ENCODE peak calls at places on chromosomes 12 and 14, in six cellular contexts. H is tibial artery, I is spleen, M is sigmoid colon, Y is A549, E is gastrocnemius medialis. C is an unnamed sample. For H3K4me1, the result is how much of the 10 kb centered on the place peaks cover.

GRCh38 chr14:36402867-36403266 is 82.4 kb upstream of the MBIP start:
- DNase-seq in E (no peak), H (no peak), I (no peak), M (no peak), Y (no peak), C (no peak)

GRCh38 chr12:124512667-124513296 is 54.6 kb downstream of the NCOR2 start:
- DNase-seq in M (peak), E (peak), I (no peak), H (peak), Y (peak), C (peak)

GRCh38 chr12:104930388-104931326 is 27.4 kb downstream of the SLC41A2 start:
- DNase-seq in H (no peak), Y (no peak), M (no peak), E (no peak), I (no peak), C (no peak)

GRCh38 chr12:14167005-14167628 is 185.7 kb upstream of the GRIN2B start:
- DNase-seq in H (peak), I (no peak), M (no peak), E (no peak), Y (peak), C (no peak)

GRCh38 chr12:22334696-22335290 is at the start of gene ST8SIA1:
- DNase-seq in Y (peak), M (peak), E (peak), I (peak), H (peak), C (peak)

GRCh38 chr14:63940387-63940786 is 87.6 kb downstream of the SYNE2 start:
- DNase-seq in I (no peak), E (no peak), M (no peak), H (no peak), Y (no peak), C (no peak)

GRCh38 chr14:54148251-54148650 is 191.6 kb upstream of the BMP4 start:
- DNase-seq in H (no peak), I (no peak), M (no peak), E (no peak), Y (no peak), C (no peak)

GRCh38 chr12:45674583-45674982 is 54.9 kb upstream of the ARID2 start:
- DNase-seq in E (no peak), Y (no peak), M (peak), I (no peak), H (peak), C (peak)

GRCh38 chr14:72889366-72889765 is 4.5 kb downstream of the DPF3 start:
- DNase-seq in E (no peak), I (no peak), Y (no peak), H (no peak), M (no peak), C (no peak)

GRCh38 chr14:55477680-55478079 is 37.3 kb upstream of the TBPL2 start:
- DNase-seq in H (no peak), Y (no peak), I (no peak), M (no peak), E (no peak), C (no peak)

GRCh38 chr14:105473677-105474477 is 744 bp upstream of the CRIP2 start:
- DNase-seq in Y (peak), M (peak), H (peak), I (peak), E (peak), C (peak)

GRCh38 chr14:51367600-51367931 is 127.5 kb downstream of the TMX1 start:
- DNase-seq in I (no peak), H (no peak), M (no peak), E (no peak), Y (no peak), C (no peak)

GRCh38 chr12:117707861-117708260 is 260.9 kb downstream of the KSR2 start:
- DNase-seq in E (no peak), I (no peak), M (no peak), H (no peak), Y (no peak), C (no peak)

GRCh38 chr14:71704210-71704609 is 228.0 kb upstream of the RGS6 start:
- DNase-seq in M (no peak), E (no peak), I (no peak), H (no peak), Y (no peak), C (no peak)

GRCh38 chr14:65098586-65098985 is 3.7 kb downstream of the MAX start:
- DNase-seq in Y (no peak), I (no peak), M (no peak), H (no peak), E (no peak), C (no peak)

GRCh38 chr12:103626498-103626897 is 39.4 kb downstream of the STAB2 start:
- DNase-seq in H (peak), E (peak), M (peak), Y (peak), I (no peak), C (no peak)

GRCh38 chr14:76768201-76768656 is 7.0 kb downstream of the VASH1 start:
- DNase-seq in Y (no peak), M (no peak), H (peak), E (no peak), I (peak), C (peak)

GRCh38 chr14:100641274-100641860 is 54.1 kb upstream of the BEGAIN start:
- DNase-seq in E (no peak), M (no peak), Y (no peak), I (peak), H (no peak), C (no peak)

GRCh38 chr12:77042834-77043233 is 22.5 kb downstream of the E2F7 start:
- DNase-seq in I (no peak), Y (no peak), M (no peak), H (no peak), E (no peak), C (no peak)

GRCh38 chr12:97561321-97562230 is 99.0 kb downstream of the RMST start:
- DNase-seq in M (no peak), E (no peak), Y (no peak), H (no peak), I (no peak), C (no peak)

GRCh38 chr14:89673499-89674225 is 256.6 kb upstream of the FOXN3 start:
- DNase-seq in I (no peak), M (no peak), H (no peak), Y (no peak), E (no peak), C (no peak)

GRCh38 chr12:53071591-53072551 is 7.3 kb downstream of the SPRYD3 start:
- DNase-seq in M (peak), H (peak), Y (no peak), E (peak), I (no peak), C (peak)

GRCh38 chr14:79333198-79333546 is 878.1 kb downstream of the DIO2 start:
- DNase-seq in H (no peak), I (no peak), Y (no peak), E (no peak), M (no peak), C (no peak)

GRCh38 chr12:42180990-42181611 is 36.4 kb upstream of the GXYLT1 start:
- DNase-seq in Y (no peak), H (no peak), I (no peak), E (no peak), M (no peak), C (no peak)

GRCh38 chr12:96171905-96172304 is 22.3 kb upstream of the ELK3 start:
- DNase-seq in Y (no peak), H (no peak), I (no peak), M (no peak), E (no peak), C (no peak)

GRCh38 chr12:32151552-32151951 is 44.9 kb downstream of the BICD1 start:
- DNase-seq in Y (no peak), I (no peak), H (no peak), E (no peak), M (no peak), C (no peak)

GRCh38 chr12:117098361-117099217 is 627 bp downstream of the TESC start:
- DNase-seq in H (no peak), E (no peak), Y (peak), I (peak), M (peak), C (peak)

GRCh38 chr14:63650336-63650952 is 8.8 kb upstream of the WDR89 start:
- DNase-seq in H (no peak), M (no peak), Y (no peak), E (no peak), I (no peak), C (no peak)

GRCh38 chr14:92863281-92863680 is 59.7 kb upstream of the CHGA start:
- DNase-seq in M (no peak), I (no peak), E (no peak), Y (no peak), H (no peak), C (no peak)

GRCh38 chr12:120421701-120422100 is 16.2 kb upstream of the COX6A1 start:
- DNase-seq in M (no peak), H (no peak), I (no peak), Y (no peak), E (no peak), C (no peak)

GRCh38 chr12:48954781-48955501 is 2.3 kb downstream of the ARF3 start:
- DNase-seq in Y (no peak), M (no peak), I (no peak), E (no peak), H (no peak), C (no peak)

GRCh38 chr14:61321385-61322010 is at the start of gene PRKCH:
- DNase-seq in I (peak), M (peak), H (peak), Y (peak), E (peak), C (peak)

GRCh38 chr12:26833692-26834168 is 736 bp upstream of the ITPR2 start:
- DNase-seq in I (peak), H (no peak), M (peak), Y (no peak), E (no peak), C (peak)

GRCh38 chr12:31215521-31216232 is 110.3 kb downstream of the SINHCAF start:
- DNase-seq in M (peak), H (no peak), E (no peak), I (no peak), Y (no peak), C (peak)

GRCh38 chr12:65663097-65663496 is 161.2 kb upstream of the HMGA2 start:
- DNase-seq in M (no peak), E (no peak), Y (no peak), I (no peak), H (no peak), C (no peak)

DNA sequence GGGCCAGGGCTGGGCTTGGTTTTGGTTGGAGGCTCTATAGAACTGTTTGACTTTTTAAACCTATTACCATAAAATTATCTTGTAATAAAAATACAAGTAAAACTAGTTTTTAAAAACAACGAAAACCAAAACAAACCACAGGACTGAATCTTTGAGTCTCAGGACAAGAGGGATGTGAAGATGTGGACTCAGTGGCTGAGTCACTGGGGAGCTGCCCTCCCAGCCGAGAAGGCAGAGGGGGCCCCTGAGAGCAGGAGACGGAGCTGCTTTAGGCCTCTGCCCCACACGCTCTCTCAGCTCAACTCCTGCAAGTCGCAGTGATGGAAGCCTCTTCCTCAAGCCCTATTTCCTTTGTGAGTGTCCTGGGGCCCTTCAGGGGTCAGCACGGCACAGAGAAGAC is 59.0 kb downstream of the CDC42BPB start:
- DNase-seq in Y (no peak), M (no peak), E (no peak), H (no peak), I (no peak), C (no peak)
- TF ChIP-seq CTCF in Y (no peak), M (no peak), E (no peak), H (no peak), I (no peak), C (no peak)

DNA sequence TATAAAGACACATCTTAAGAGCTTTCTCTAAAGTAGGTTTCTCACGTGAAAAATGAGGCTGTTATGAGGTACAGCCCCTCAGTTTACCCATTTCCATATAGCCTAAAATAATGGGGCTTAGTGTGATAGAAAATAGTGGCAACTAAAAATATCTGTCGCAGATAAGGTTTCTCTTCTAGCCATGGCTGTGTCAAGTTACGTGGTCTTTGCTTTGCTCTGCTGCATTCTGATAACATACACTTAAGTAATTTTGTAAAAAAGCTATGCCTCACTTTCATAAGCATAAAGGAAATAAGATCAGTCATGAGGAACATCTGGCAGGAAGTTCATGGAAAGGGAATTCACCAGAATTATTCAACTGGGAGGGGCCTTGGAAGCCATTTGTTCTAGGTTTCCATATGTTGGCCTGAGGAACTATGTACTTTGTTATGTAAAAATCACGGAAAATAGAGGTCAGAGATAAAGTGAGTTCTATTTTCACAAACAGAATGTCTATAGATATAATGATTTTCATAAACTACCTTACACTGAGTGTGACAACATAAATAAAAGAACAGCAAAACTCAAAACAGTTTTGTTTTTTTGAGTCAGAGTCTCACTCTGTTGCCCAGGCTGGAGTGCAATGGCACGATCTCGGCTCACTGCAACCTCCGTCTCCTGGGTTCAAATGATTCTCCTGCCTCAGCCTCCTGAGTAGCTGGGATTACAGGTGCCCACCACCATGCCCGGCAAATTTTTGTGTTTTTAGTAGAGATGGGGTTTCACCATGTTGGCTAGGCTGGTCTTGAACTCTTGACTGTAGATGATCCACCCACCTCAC is 195.6 kb upstream of the KRR1 start:
- DNase-seq in I (no peak), H (no peak), M (no peak), Y (no peak), E (no peak), C (no peak)
- H3K27ac ChIP-seq in I (peak), H (no peak), M (peak), Y (peak), E (no peak), C (no peak)

DNA sequence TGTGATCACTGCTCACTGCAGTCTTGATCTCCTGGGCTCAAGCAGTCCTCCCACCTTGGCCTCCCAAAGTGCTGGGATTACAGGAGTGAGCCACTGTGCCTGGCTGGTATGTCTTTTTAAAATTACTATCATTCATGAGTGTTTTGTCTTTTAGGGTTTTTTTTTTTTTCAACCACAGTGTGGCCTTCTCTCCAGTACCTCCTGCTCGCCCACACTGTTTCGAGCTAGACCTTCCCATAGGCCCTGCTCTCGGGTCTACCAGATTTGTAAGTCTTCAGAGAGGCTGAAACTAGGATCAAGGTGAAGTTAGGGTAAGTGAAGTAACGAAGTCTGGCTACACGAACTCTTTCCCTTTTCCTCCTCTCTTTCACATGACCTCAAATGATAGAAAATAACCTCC is 1.5 kb downstream of the BIN2 start:
- DNase-seq in Y (no peak), H (no peak), I (no peak), E (no peak), M (no peak), C (no peak)
- H3K4me1 ChIP-seq in Y (under half), H (under half), I (under half), E (under half), M (under half), C (under half)

DNA sequence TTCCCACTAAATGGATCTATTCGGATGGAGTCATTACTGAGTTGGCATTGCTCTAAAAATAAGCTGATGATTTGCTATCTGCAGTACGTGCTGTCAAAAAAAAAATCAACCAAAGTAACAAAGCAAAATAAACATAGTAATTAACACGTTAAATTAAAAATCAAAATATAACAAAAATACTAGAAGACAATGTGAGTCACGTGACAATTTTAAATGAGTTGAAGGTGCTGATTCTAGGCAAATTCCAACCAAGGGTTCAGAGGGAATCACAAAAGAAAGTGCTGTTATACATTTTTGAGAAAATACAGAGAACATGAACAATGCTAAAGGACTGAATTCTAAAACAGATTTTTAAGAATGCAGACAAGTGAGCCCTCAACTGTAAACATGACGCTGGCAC is 45.2 kb upstream of the IFNG-AS1 start:
- DNase-seq in H (no peak), M (no peak), E (no peak), I (no peak), Y (no peak), C (no peak)
- TF ChIP-seq CTCF in H (no peak), M (no peak), E (no peak), I (no peak), Y (no peak), C (no peak)

DNA sequence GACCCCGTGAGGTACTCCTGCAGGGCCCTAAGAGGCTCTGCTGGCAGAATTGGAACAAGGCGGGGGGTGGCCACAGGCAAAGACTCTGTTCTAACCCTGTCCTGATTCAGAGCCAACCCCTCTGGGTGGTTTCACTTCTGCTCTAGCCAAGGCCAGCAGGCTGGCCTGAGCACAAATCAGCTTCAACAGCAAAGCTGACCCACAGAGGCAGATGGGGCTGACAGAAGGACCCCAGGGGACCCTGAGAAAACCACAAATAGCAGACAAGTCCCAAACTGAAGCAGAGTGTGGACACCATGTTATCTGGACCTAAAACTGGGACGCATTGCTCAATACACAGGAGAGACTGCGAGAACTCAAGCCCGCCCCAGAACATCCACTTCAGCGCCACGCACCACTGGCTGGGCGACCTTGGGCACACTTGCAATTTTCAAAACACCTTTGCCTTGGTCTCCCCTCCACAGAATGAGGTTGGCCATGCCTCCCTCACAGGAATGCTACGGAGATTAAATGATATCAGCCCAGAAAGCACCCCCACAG is 76.4 kb upstream of the DICER1 start:
- DNase-seq in I (peak), M (no peak), Y (no peak), H (peak), E (peak), C (no peak)
- H3K27ac ChIP-seq in I (no peak), M (no peak), Y (no peak), H (no peak), E (peak), C (peak)

GRCh38 chr14:39430762-39431415 is 1.3 kb downstream of the FBXO33 start:
- DNase-seq in I (peak), M (peak), Y (no peak), H (no peak), E (no peak), C (no peak)

GRCh38 chr14:39431416-39432178 is 636 bp downstream of the FBXO33 start:
- DNase-seq in H (peak), I (peak), Y (peak), E (peak), M (peak), C (peak)

GRCh38 chr14:39426605-39427004 is 5.6 kb downstream of the FBXO33 start:
- DNase-seq in Y (no peak), M (no peak), H (no peak), I (no peak), E (no peak), C (no peak)

GRCh38 chr14:39425947-39426346 is 6.3 kb downstream of the FBXO33 start:
- DNase-seq in M (no peak), H (no peak), E (no peak), I (no peak), Y (no peak), C (no peak)

GRCh38 chr14:39428118-39428517 is 4.1 kb downstream of the FBXO33 start:
- DNase-seq in I (no peak), E (no peak), Y (no peak), M (no peak), H (no peak), C (no peak)
- H3K4me1 ChIP-seq in I (under half), E (under half), Y (under half), M (under half), H (under half), C (half or more)

C was measured in upper lobe of right lung.